ENCODE peak calls at places on chromosomes 5 and 9, in eight cellular contexts. A is progenitor cell of endocrine pancreas, B is Calu3, D is cardiac fibroblast, T is GM13977, H is foreskin keratinocyte, G is lung, C is RWPE1. U is an unnamed sample.

GRCh38 chr9:98253563-98253962 is 1.9 kb downstream of the TBC1D2 start:
- DNase-seq in A (no peak), B (no peak), D (no peak), T (no peak), H (peak), G (peak), C (peak), U (peak)

GRCh38 chr9:32589083-32589713 is 16.2 kb upstream of the NDUFB6 start:
- DNase-seq in A (no peak), B (no peak), D (peak), T (peak), H (peak), G (no peak), C (peak), U (peak)

GRCh38 chr9:29826421-29826820 is 2253.1 kb upstream of the C9orf72 start:
- DNase-seq in A (no peak), B (no peak), D (no peak), T (no peak), H (no peak), G (no peak), C (no peak), U (no peak)

GRCh38 chr5:179192891-179193470 is 132.8 kb downstream of the ZNF354C start:
- DNase-seq in A (no peak), B (no peak), D (no peak), T (no peak), H (no peak), G (no peak), C (no peak), U (no peak)

GRCh38 chr9:109311731-109312130 is 9.1 kb downstream of the EPB41L4B start:
- DNase-seq in A (no peak), B (no peak), D (peak), T (peak), H (no peak), G (no peak), C (no peak), U (no peak)

GRCh38 chr5:31626156-31626555 is 12.8 kb upstream of the PDZD2 start:
- DNase-seq in A (no peak), B (no peak), D (no peak), T (no peak), H (no peak), G (no peak), C (no peak), U (no peak)

GRCh38 chr9:124950050-124950718 is 9.3 kb upstream of the GOLGA1 start:
- DNase-seq in A (no peak), B (no peak), D (no peak), T (peak), H (no peak), G (no peak), C (no peak), U (peak)

GRCh38 chr5:30874234-30875034 is 319.1 kb upstream of the CDH6 start:
- DNase-seq in A (no peak), B (no peak), D (no peak), T (no peak), H (no peak), G (no peak), C (no peak), U (no peak)

GRCh38 chr5:131156385-131156784 is 8.7 kb downstream of the HINT1 start:
- DNase-seq in A (no peak), B (no peak), D (no peak), T (no peak), H (no peak), G (no peak), C (no peak), U (no peak)

GRCh38 chr5:157469073-157469472 is 9.1 kb downstream of the NIPAL4 start:
- DNase-seq in A (no peak), B (no peak), D (no peak), T (no peak), H (no peak), G (no peak), C (no peak), U (no peak)

GRCh38 chr5:157471709-157472108 is 11.7 kb downstream of the NIPAL4 start:
- DNase-seq in A (no peak), B (peak), D (peak), T (peak), H (no peak), G (no peak), C (peak), U (peak)

GRCh38 chr5:157468293-157468965 is 8.4 kb downstream of the NIPAL4 start:
- DNase-seq in A (no peak), B (no peak), D (no peak), T (no peak), H (no peak), G (no peak), C (no peak), U (no peak)

GRCh38 chr5:157469687-157470086 is 9.7 kb downstream of the NIPAL4 start:
- DNase-seq in A (no peak), B (no peak), D (no peak), T (no peak), H (no peak), G (no peak), C (no peak), U (no peak)

GRCh38 chr5:157470616-157471015 is 10.6 kb downstream of the NIPAL4 start:
- DNase-seq in A (no peak), B (no peak), D (no peak), T (no peak), H (no peak), G (no peak), C (no peak), U (no peak)
- TF ChIP-seq CTCF in A (no peak), B (no peak), D (no peak), T (no peak), H (no peak), G (no peak), C (no peak), U (no peak)

GRCh38 chr9:105901514-105902109 is 207.3 kb downstream of the TMEM38B start:
- DNase-seq in A (peak), B (peak), D (peak), T (peak), H (peak), G (no peak), C (peak), U (peak)
- TF ChIP-seq CTCF in A (peak), B (peak), D (peak), T (peak), H (peak), G (peak), C (peak), U (peak)

DNA sequence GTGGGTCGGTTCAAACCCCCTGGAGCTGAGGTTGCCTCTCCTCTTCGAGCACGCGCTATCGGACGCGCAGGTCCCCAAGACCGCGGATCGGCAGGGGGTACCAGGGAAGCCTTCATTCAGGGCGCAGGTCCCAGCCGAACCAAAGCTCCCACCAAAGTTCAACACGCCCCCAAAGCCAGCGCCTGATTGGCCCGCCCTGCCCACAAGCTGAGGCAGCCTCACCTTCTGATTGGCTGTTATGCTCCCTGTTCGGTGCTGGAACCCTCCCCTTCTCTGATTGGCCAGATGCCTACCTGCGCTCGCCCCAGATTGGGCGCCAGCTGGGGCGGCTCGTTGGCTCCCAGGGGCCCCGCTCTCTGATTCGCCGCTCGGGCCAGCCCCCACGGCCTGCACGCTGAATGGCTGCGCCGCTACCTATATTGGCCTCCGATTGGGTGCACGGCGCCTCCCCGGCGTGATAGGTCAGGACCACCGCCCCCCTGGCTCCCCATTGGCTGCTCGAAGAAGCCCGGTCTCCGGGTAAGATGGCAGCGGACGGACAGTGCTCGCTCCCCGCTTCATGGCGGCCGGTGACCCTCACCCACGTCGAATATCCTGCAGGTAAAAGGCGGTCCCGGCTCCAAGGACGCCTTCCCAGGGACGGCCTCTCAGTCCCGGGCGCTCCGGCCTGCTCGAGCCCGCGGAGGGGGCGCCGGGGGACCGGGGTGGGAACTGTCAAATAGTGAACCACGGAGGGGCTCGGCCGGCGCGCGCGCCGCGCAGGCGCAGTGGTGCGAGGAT is at the start of gene DOLPP1:
- DNase-seq in A (peak), B (peak), D (peak), T (peak), H (peak), G (peak), C (peak), U (peak)
- TF ChIP-seq CTCF in A (no peak), B (no peak), D (no peak), T (no peak), H (no peak), G (no peak), C (no peak), U (no peak)

GRCh38 chr9:116646661-116647514 is 40.2 kb upstream of the TRIM32 start:
- DNase-seq in A (no peak), B (peak), D (peak), T (no peak), H (no peak), G (no peak), C (peak), U (peak)
- TF ChIP-seq CTCF in A (peak), B (peak), D (peak), T (peak), H (peak), G (peak), C (peak), U (peak)

GRCh38 chr5:103706939-103707682 is 144.5 kb upstream of the NUDT12 start:
- DNase-seq in A (no peak), B (no peak), D (no peak), T (no peak), H (no peak), G (no peak), C (no peak), U (no peak)

GRCh38 chr5:103703617-103704016 is 141.0 kb upstream of the NUDT12 start:
- DNase-seq in A (no peak), B (no peak), D (no peak), T (no peak), H (peak), G (no peak), C (peak), U (peak)

DNA sequence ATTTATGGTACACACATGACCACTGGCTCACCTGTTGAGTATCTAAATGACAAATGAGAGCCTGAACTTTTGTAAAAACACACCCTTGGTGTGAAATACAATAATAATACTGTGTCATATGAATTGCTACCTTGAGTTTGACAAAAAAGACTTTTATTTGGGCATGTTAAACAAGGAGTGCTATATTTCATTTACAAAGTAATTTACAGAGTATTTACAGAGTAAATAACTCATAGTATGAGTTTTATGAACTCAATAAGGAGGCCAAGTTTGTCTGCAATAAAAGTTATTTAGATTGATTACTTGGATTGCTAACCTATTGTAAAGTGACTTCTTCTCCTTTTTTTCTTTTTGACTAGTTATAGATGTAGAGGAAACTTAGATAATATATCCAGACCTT is 146.0 kb upstream of the NUDT12 start:
- DNase-seq in A (no peak), B (no peak), D (no peak), T (no peak), H (no peak), G (no peak), C (no peak), U (no peak)
- TF ChIP-seq CTCF in A (no peak), B (no peak), D (no peak), T (no peak), H (no peak), G (no peak), C (no peak), U (no peak)

GRCh38 chr5:2335156-2335555 is 416.3 kb downstream of the IRX2 start:
- DNase-seq in A (no peak), B (no peak), D (no peak), T (no peak), H (no peak), G (no peak), C (no peak), U (no peak)

GRCh38 chr5:2330325-2330724 is 421.2 kb downstream of the IRX2 start:
- DNase-seq in A (no peak), B (no peak), D (no peak), T (no peak), H (no peak), G (no peak), C (no peak), U (no peak)

GRCh38 chr5:2334686-2335085 is 416.8 kb downstream of the IRX2 start:
- DNase-seq in A (no peak), B (no peak), D (no peak), T (no peak), H (no peak), G (no peak), C (no peak), U (no peak)

GRCh38 chr5:2330731-2331130 is 420.7 kb downstream of the IRX2 start:
- DNase-seq in A (no peak), B (no peak), D (no peak), T (no peak), H (no peak), G (no peak), C (no peak), U (no peak)

DNA sequence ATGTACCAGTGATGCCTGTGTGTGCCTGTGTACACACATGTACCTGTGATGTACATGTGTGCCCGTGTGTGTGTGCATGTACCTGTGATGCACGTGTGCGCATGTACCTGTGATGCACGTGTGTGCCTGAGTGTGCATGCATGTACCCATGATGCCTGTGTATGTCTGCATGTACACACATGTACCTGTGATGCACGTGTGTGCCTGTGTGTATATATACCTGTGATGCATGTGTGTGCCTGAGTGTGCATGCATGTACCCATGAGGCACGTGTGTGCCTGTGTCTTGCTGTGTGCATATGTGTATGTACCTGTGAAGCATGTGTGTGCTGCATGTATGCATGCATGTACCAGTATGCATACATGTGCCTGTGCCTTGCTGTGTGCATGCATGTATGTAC is 419.0 kb downstream of the IRX2 start:
- DNase-seq in A (no peak), B (no peak), D (no peak), T (no peak), H (no peak), G (no peak), C (no peak), U (no peak)
- TF ChIP-seq CTCF in A (no peak), B (no peak), D (no peak), T (no peak), H (no peak), G (no peak), C (no peak), U (no peak)

GRCh38 chr5:78634634-78635033 is 13.9 kb downstream of the LHFPL2 start:
- DNase-seq in A (no peak), B (no peak), D (no peak), T (no peak), H (no peak), G (no peak), C (no peak), U (no peak)
- TF ChIP-seq CTCF in A (no peak), B (no peak), D (no peak), T (peak), H (peak), G (no peak), C (no peak), U (no peak)

GRCh38 chr5:103034662-103035392 is 85.1 kb downstream of the GIN1 start:
- DNase-seq in A (no peak), B (no peak), D (no peak), T (no peak), H (no peak), G (no peak), C (no peak), U (no peak)
- TF ChIP-seq CTCF in A (no peak), B (no peak), D (no peak), T (no peak), H (no peak), G (no peak), C (no peak), U (no peak)